ENCODE peak calls at places on chromosomes 13 and 19, in six cellular contexts. F is NCI-H1417 treated with DMSO at 0.1 percent for 48 hours; R is transverse colon; M is stimulated activated CD4-positive, alpha-beta T cell treated with anti-CD3 and anti-CD28 coated beads, Interleukin-2, amount 100 ng/mL, for 24 hours; I is osteocyte; E is fibroblast of the aortic adventitia. W is an unnamed sample.

GRCh38 chr13:41691276-41691675 is 233.9 kb downstream of the RGCC start:
- DNase-seq in F (no peak), R (no peak), M (no peak), I (no peak), E (peak), W (no peak)

GRCh38 chr19:45344621-45345505 is 4.3 kb downstream of the KLC3 start:
- DNase-seq in M (no peak), F (no peak), E (no peak), R (no peak), I (no peak), W (no peak)

GRCh38 chr19:43362179-43362578 is 8.7 kb downstream of the CD177 start:
- DNase-seq in M (no peak), I (no peak), E (peak), F (no peak), R (no peak), W (no peak)

GRCh38 chr19:28436320-28436719 is 776.6 kb downstream of the UQCRFS1 start:
- DNase-seq in F (no peak), I (no peak), R (peak), E (no peak), M (no peak), W (no peak)

GRCh38 chr19:676343-677105 is at the start of gene FSTL3:
- DNase-seq in I (peak), R (no peak), F (no peak), E (peak), M (no peak), W (no peak)

GRCh38 chr19:14517840-14518505 is at the start of gene DNAJB1:
- DNase-seq in M (peak), R (peak), F (peak), E (peak), I (peak), W (peak)

GRCh38 chr13:30253830-30254229 is 53.5 kb downstream of the KATNAL1 start:
- DNase-seq in I (no peak), F (no peak), R (no peak), M (no peak), E (no peak), W (no peak)

GRCh38 chr13:79825959-79826358 is 345.0 kb downstream of the NDFIP2 start:
- DNase-seq in F (no peak), I (no peak), E (no peak), R (no peak), M (no peak), W (no peak)

GRCh38 chr13:113951246-113951999 is 22.5 kb downstream of the C13orf46 start:
- DNase-seq in R (peak), I (no peak), M (peak), E (peak), F (no peak), W (peak)

GRCh38 chr13:49356224-49356623 is 87.6 kb downstream of the CAB39L start:
- DNase-seq in I (no peak), F (no peak), M (no peak), R (no peak), E (peak), W (no peak)